ENCODE peak calls at places on chromosomes 2 and 18, in seven cellular contexts. D is lower lobe of right lung, G is HL-60, E is Panc1, P is NT2/D1, S is BJ, H is K562. B is an unnamed sample. For H3K27me3, the result is how much of the 10 kb centered on the place peaks cover.

GRCh38 chr18:77377813-77378212 is 128.2 kb downstream of the GALR1 start:
- DNase-seq in G (no peak), E (no peak), H (no peak), D (no peak), S (no peak), P (no peak), B (no peak)

GRCh38 chr18:23994361-23994902 is 20.1 kb upstream of the TTC39C start:
- DNase-seq in P (no peak), D (peak), E (peak), G (no peak), H (no peak), S (peak), B (no peak)

GRCh38 chr2:86788881-86789686 is 1.6 kb downstream of the CD8A start:
- DNase-seq in S (no peak), H (no peak), D (no peak), E (no peak), P (no peak), G (no peak), B (no peak)

GRCh38 chr2:239193925-239194687 is 206.7 kb downstream of the HDAC4 start:
- DNase-seq in E (no peak), P (no peak), S (no peak), H (no peak), G (no peak), D (no peak), B (no peak)

GRCh38 chr2:180542510-180542909 is 437.9 kb upstream of the UBE2E3 start:
- DNase-seq in H (no peak), S (no peak), G (no peak), E (no peak), P (no peak), D (no peak), B (no peak)

GRCh38 chr18:42048150-42048549 is 93.1 kb downstream of the PIK3C3 start:
- DNase-seq in G (peak), H (no peak), P (no peak), S (peak), D (no peak), E (no peak), B (no peak)

GRCh38 chr2:205539603-205540002 is 142.7 kb upstream of the NRP2 start:
- DNase-seq in G (no peak), H (peak), P (no peak), S (no peak), D (no peak), E (no peak), B (no peak)

GRCh38 chr18:62198259-62198658 is 11.2 kb downstream of the RELCH start:
- DNase-seq in S (no peak), E (no peak), P (no peak), D (no peak), H (peak), G (no peak), B (no peak)

GRCh38 chr2:21111012-21111411 is 12.8 kb upstream of the TDRD15 start:
- DNase-seq in H (no peak), P (no peak), D (no peak), G (no peak), S (no peak), E (no peak), B (no peak)

GRCh38 chr2:95305341-95306058 is 8.4 kb downstream of the KCNIP3 start:
- DNase-seq in D (no peak), H (no peak), G (no peak), E (no peak), S (no peak), P (no peak), B (no peak)

GRCh38 chr2:163779970-163780597 is 44.3 kb upstream of the FIGN start:
- DNase-seq in S (no peak), P (no peak), E (no peak), H (no peak), D (no peak), G (no peak), B (no peak)

GRCh38 chr2:237096911-237097310 is 11.2 kb downstream of the COPS8 start:
- DNase-seq in P (no peak), E (no peak), D (no peak), G (no peak), H (no peak), S (no peak), B (no peak)

GRCh38 chr2:120559401-120559800 is 176.3 kb upstream of the GLI2 start:
- DNase-seq in D (no peak), H (no peak), P (no peak), E (no peak), S (peak), G (no peak), B (no peak)

GRCh38 chr2:86633094-86633740 is 9.6 kb upstream of the RNF103 start:
- DNase-seq in D (no peak), P (no peak), G (no peak), E (no peak), H (no peak), S (no peak), B (no peak)

GRCh38 chr2:146324954-146325353 is 1519.9 kb upstream of the ACVR2A start:
- DNase-seq in E (no peak), G (no peak), D (no peak), S (peak), P (no peak), H (no peak), B (no peak)

GRCh38 chr2:86319700-86320369 is 17.6 kb downstream of the REEP1 start:
- DNase-seq in H (no peak), E (no peak), D (no peak), S (no peak), G (no peak), P (no peak), B (no peak)

GRCh38 chr2:62216616-62217015 is 20.7 kb downstream of the B3GNT2 start:
- DNase-seq in H (peak), D (no peak), S (peak), G (no peak), P (no peak), E (no peak), B (no peak)

GRCh38 chr2:237603718-237604362 is 13.3 kb upstream of the RAB17 start:
- DNase-seq in E (no peak), S (no peak), P (peak), H (no peak), D (no peak), G (no peak), B (no peak)

GRCh38 chr2:121489944-121490585 is 40.6 kb upstream of the RNU4ATAC start:
- DNase-seq in G (no peak), S (no peak), E (no peak), P (no peak), D (no peak), H (no peak), B (no peak)

GRCh38 chr2:61660511-61661388 is 122.6 kb upstream of the XPO1 start:
- DNase-seq in D (no peak), S (no peak), P (no peak), E (no peak), G (no peak), H (no peak), B (no peak)

GRCh38 chr18:470661-471501 is 29.6 kb downstream of the COLEC12 start:
- DNase-seq in E (no peak), P (no peak), G (peak), D (no peak), H (no peak), S (peak), B (no peak)

GRCh38 chr2:233857511-233858118 is 3.3 kb upstream of the HJURP start:
- DNase-seq in G (no peak), P (no peak), H (peak), E (no peak), D (peak), S (no peak), B (no peak)

GRCh38 chr2:221570321-221571107 is 1.6 kb downstream of the EPHA4 start:
- DNase-seq in H (no peak), G (no peak), E (no peak), S (no peak), P (no peak), D (no peak), B (peak)

GRCh38 chr2:100660851-100661584 is 98.2 kb downstream of the PDCL3 start:
- DNase-seq in G (no peak), S (no peak), P (no peak), H (no peak), D (no peak), E (no peak), B (no peak)

GRCh38 chr2:236507393-236508085 is 62.1 kb upstream of the ACKR3 start:
- DNase-seq in D (peak), S (no peak), E (no peak), H (no peak), P (no peak), G (no peak), B (no peak)

GRCh38 chr2:160420711-160421110 is 72.9 kb downstream of the RBMS1 start:
- DNase-seq in S (no peak), H (no peak), G (no peak), E (no peak), D (no peak), P (no peak), B (no peak)

GRCh38 chr18:23038712-23039111 is 96.6 kb upstream of the CABLES1 start:
- DNase-seq in D (no peak), S (peak), P (no peak), G (no peak), H (no peak), E (no peak), B (no peak)

GRCh38 chr18:36348971-36349417 is 51.5 kb downstream of the FHOD3 start:
- DNase-seq in S (no peak), P (no peak), G (no peak), E (no peak), H (no peak), D (no peak), B (no peak)

GRCh38 chr2:82993631-82994030 is 1465.4 kb downstream of the SUCLG1 start:
- DNase-seq in G (no peak), E (peak), D (no peak), S (peak), H (no peak), P (peak), B (no peak)

GRCh38 chr18:58303363-58303762 is 259.3 kb downstream of the NEDD4L start:
- DNase-seq in H (no peak), D (no peak), S (no peak), E (no peak), P (no peak), G (no peak), B (no peak)

GRCh38 chr2:108917078-108917440 is 72.0 kb downstream of the EDAR start:
- DNase-seq in P (no peak), D (no peak), H (no peak), S (no peak), G (no peak), E (no peak), B (no peak)

GRCh38 chr2:234145057-234145456 is 94.6 kb downstream of the SPP2 start:
- DNase-seq in E (no peak), P (no peak), G (no peak), S (no peak), H (no peak), D (no peak), B (no peak)

GRCh38 chr18:23992119-23992940 is 22.2 kb upstream of the TTC39C start:
- DNase-seq in S (no peak), H (no peak), G (no peak), D (peak), E (no peak), P (no peak), B (no peak)

GRCh38 chr2:42547014-42547413 is 21.4 kb upstream of the MTA3 start:
- DNase-seq in E (no peak), D (no peak), H (no peak), S (no peak), P (no peak), G (peak), B (no peak)

GRCh38 chr2:53530126-53530525 is 237.5 kb upstream of the CHAC2 start:
- DNase-seq in D (no peak), G (no peak), S (no peak), P (no peak), H (no peak), E (no peak), B (no peak)

GRCh38 chr2:111048856-111049551 is 71.7 kb upstream of the BCL2L11 start:
- DNase-seq in G (no peak), P (no peak), D (no peak), S (no peak), H (no peak), E (no peak), B (no peak)

DNA sequence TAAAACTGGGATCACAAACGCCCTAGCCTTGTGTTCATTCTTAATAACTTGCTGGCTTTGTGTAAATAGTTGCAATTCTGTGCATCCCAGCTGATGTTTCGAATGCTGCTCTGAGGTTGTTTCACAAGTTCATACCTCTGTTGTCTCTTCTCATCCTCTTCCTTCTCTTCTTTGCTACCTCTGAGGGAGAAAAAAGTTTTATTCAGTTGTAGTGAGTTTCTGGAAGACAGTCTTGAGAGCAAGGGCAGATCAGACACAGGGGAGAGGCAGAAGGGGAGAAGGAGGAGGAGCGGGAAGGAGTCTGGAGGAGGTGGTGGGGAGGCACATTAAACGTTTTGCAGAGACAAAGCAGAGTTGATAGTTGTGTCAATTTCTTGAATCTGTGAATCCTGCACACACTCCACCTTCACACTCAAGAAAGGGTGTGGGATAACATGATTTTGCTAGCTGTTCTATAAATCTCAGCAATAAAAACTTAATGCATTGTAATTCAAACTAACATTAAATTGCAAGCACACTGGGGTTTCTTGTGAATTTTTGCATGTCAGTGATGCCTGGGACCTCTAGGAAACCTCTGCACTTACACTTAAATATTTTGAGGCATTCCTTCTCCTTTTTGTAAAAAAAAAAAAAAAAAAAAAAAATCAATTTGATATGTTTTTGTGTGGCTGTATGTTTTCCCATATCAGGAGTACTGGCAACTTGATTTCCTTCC is 6.9 kb downstream of the MEIS1 start:
- DNase-seq in S (no peak), P (no peak), D (no peak), G (no peak), H (no peak), E (no peak), B (no peak)
- H3K27me3 ChIP-seq in S (under half), P (half or more), D (half or more), G (half or more), H (under half), E (under half), B (half or more)

GRCh38 chr2:66580343-66580954 is 145.5 kb downstream of the MEIS1 start:
- DNase-seq in E (no peak), G (no peak), D (no peak), S (no peak), H (no peak), P (no peak), B (no peak)
- H3K27me3 ChIP-seq in E (half or more), G (half or more), D (half or more), S (under half), H (under half), P (half or more), B (half or more)

GRCh38 chr18:50331691-50332090 is 43.2 kb upstream of the SKA1 start:
- DNase-seq in H (no peak), E (no peak), P (no peak), G (no peak), D (no peak), S (no peak), B (no peak)
- H3K27me3 ChIP-seq in H (under half), E (under half), P (under half), G (under half), D (under half), S (under half), B (under half)

GRCh38 chr2:19348692-19349091 is 9.7 kb downstream of the OSR1 start:
- DNase-seq in P (no peak), H (no peak), D (no peak), S (no peak), E (no peak), G (no peak), B (no peak)

GRCh38 chr2:19351499-19351898 is 6.9 kb downstream of the OSR1 start:
- DNase-seq in E (no peak), P (no peak), H (no peak), D (no peak), G (no peak), S (no peak), B (no peak)

GRCh38 chr2:19349911-19350677 is 8.3 kb downstream of the OSR1 start:
- DNase-seq in P (peak), H (peak), G (no peak), D (peak), S (no peak), E (no peak), B (peak)

GRCh38 chr2:19351914-19352697 is 6.3 kb downstream of the OSR1 start:
- DNase-seq in G (no peak), S (no peak), H (no peak), D (no peak), E (no peak), P (no peak), B (no peak)

DNA sequence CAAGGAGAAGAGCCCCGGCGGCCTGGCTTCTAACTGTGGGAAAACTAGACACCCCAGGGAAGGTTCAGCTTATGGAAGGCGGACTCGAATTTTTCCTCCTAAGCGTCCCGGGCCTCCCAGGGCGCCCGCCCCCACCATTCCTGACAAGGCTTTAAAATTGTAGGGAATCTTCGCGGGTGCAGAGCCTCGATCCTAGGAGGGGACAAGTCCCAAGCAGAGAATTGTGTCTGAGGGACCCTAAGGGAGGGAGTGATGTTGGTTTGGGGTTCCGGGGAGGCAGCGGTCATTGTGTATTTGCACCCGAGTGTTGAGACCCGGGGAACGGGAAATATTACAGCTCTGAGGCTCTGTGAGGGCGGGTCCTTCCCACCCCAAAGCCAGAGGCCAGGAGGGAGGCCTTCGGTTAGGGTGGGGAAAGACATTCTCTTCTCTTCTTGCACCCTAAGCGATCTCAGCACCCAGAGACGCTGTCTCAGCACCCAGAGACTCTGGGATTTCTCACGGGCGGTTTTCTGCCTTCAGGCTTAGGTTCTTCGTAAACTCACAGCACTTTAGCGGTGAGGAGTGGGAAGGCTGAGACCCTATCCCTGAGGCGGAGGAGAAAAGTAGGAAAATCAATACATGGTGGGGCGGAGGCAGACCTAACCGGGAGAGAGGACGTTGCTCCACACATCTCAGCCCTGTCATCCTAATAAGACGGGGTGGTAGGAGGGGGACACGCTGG is 7.6 kb downstream of the OSR1 start:
- DNase-seq in H (no peak), D (no peak), S (no peak), P (no peak), G (no peak), E (no peak), B (no peak)
- H3K27me3 ChIP-seq in H (under half), D (half or more), S (under half), P (half or more), G (half or more), E (under half), B (half or more)